ENCODE peak calls at places on chromosome 10, in seven cellular contexts. S is K562, W is HCT116, N is HepG2, O is A549, F is H1, Y is GM12878. J is an unnamed sample.

GRCh38 chr10:46255696-46256355 is 31.0 kb upstream of the ANTXRL start:
- DNase-seq in N (peak), O (peak), F (peak), Y (no peak), S (peak), W (peak), J (peak)

GRCh38 chr10:6074489-6075301 is 12.5 kb upstream of the IL2RA start:
- DNase-seq in N (no peak), S (no peak), O (no peak), F (no peak), Y (no peak), W (no peak), J (no peak)

GRCh38 chr10:99835947-99836346 is 53.5 kb downstream of the ABCC2 start:
- DNase-seq in S (no peak), F (no peak), W (no peak), N (no peak), O (no peak), Y (no peak), J (no peak)

GRCh38 chr10:131269776-131270460 is 41.6 kb downstream of the TCERG1L start:
- DNase-seq in W (no peak), Y (no peak), F (no peak), N (no peak), O (no peak), S (no peak), J (no peak)

GRCh38 chr10:99343262-99343661 is 14.1 kb downstream of the CNNM1 start:
- DNase-seq in N (no peak), O (no peak), S (no peak), Y (no peak), F (no peak), W (no peak), J (no peak)

GRCh38 chr10:28284126-28284525 is 18.7 kb downstream of the MPP7 start:
- DNase-seq in W (no peak), S (no peak), F (no peak), O (no peak), Y (no peak), N (peak), J (no peak)

GRCh38 chr10:93369588-93370164 is 112.5 kb downstream of the MYOF start:
- DNase-seq in O (no peak), N (no peak), F (no peak), S (no peak), Y (no peak), W (no peak), J (no peak)

GRCh38 chr10:132591166-132591971 is 53.8 kb downstream of the INPP5A start:
- DNase-seq in F (peak), Y (no peak), S (no peak), W (no peak), N (peak), O (peak), J (peak)

GRCh38 chr10:29681700-29682444 is 47.1 kb upstream of the SVIL start:
- DNase-seq in N (no peak), O (no peak), Y (no peak), S (no peak), W (no peak), F (no peak), J (no peak)

GRCh38 chr10:75658915-75659314 is 227.5 kb downstream of the LRMDA start:
- DNase-seq in N (no peak), S (no peak), F (no peak), O (no peak), Y (no peak), W (no peak), J (no peak)

DNA sequence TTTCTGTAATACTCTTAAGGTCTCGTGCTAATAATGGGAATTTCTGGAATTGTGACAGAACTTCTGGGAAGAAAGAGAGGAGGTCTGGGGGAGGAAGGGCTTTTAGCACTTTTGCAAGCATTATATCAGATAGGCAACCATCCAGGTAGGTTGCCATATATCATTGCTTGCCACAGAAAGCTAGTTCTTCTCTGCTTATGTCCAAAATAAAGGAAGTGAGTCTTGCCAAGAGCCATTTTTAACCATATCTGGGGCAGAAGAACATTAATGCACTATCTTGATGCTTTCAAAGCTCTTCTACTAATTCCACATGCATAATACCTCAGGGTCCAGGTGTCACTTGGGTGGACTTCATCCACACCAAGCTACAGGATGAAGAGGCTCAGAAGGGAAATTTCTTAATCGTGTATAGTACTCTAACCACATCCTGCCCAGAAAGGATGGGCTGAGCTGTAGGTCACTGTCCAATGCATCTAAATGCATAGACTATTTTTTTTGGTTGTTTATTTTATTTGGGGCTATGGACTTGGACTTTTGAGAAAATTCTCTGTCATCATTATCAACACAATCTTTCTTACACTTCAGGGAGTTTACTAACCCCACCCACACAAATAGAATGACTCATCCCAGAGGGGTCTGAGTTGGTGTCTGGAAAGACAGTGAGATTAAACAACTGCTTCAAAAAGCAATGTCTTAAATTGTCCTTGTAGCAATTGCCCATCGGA is 68.9 kb upstream of the ADO start:
- DNase-seq in F (no peak), W (no peak), N (no peak), S (peak), O (peak), Y (peak), J (no peak)
- H3K4me2 ChIP-seq in F (no peak), W (peak), N (no peak), S (peak), O (no peak), Y (peak), J (no peak)

GRCh38 chr10:102675887-102676616 is 31.8 kb downstream of the TRIM8 start:
- DNase-seq in F (no peak), N (peak), S (no peak), O (no peak), Y (no peak), W (no peak), J (no peak)
- TF ChIP-seq MAX in F (no peak), N (no peak), S (no peak), O (no peak), Y (no peak), W (no peak), J (no peak)

GRCh38 chr10:49612513-49613159 is 1.2 kb upstream of the CHAT start:
- DNase-seq in S (peak), O (no peak), N (peak), W (no peak), Y (no peak), F (no peak), J (no peak)

GRCh38 chr10:49611166-49611814 is 1.2 kb downstream of the SLC18A3 start:
- DNase-seq in N (no peak), F (no peak), S (no peak), O (no peak), W (no peak), Y (no peak), J (no peak)

GRCh38 chr10:49610735-49611165 is 640 bp downstream of the SLC18A3 start:
- DNase-seq in W (no peak), O (no peak), Y (no peak), F (no peak), S (no peak), N (no peak), J (no peak)

GRCh38 chr10:49613160-49613881 is 516 bp upstream of the CHAT start:
- DNase-seq in N (no peak), S (no peak), Y (no peak), F (no peak), W (no peak), O (no peak), J (no peak)

DNA sequence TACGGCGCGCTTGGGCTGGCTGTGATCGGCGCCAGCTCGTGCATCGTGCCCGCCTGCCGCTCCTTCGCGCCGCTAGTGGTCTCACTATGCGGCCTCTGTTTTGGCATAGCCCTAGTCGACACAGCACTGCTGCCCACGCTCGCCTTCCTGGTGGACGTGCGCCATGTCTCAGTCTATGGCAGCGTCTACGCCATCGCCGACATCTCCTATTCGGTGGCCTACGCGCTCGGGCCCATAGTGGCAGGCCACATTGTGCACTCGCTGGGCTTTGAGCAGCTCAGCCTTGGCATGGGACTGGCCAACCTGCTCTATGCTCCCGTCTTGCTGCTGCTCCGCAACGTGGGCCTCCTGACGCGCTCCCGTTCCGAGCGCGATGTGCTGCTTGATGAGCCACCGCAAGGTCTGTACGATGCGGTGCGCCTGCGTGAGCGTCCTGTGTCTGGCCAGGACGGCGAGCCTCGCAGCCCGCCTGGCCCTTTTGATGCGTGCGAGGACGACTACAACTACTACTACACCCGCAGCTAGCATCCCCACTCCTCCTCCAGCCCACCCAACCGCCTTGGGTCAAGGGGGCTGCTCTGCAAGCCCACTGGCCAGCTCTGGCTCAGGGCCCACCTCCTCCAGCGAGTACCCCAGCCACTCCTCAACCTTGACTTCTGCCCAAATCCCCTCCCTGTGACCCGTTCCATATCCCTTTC is 1.9 kb downstream of the SLC18A3 start:
- DNase-seq in O (no peak), Y (no peak), S (no peak), N (no peak), F (no peak), W (no peak), J (no peak)
- H3K4me2 ChIP-seq in O (no peak), Y (no peak), S (no peak), N (no peak), F (peak), W (no peak), J (no peak)

GRCh38 chr10:8463853-8464252 is 409.4 kb downstream of the GATA3 start:
- DNase-seq in N (no peak), S (no peak), Y (no peak), F (no peak), O (no peak), W (no peak), J (no peak)

GRCh38 chr10:8456386-8456785 is 401.9 kb downstream of the GATA3 start:
- DNase-seq in N (no peak), S (no peak), W (no peak), Y (no peak), F (no peak), O (no peak), J (no peak)

GRCh38 chr10:8462565-8462964 is 408.1 kb downstream of the GATA3 start:
- DNase-seq in W (no peak), Y (no peak), N (no peak), O (no peak), S (no peak), F (no peak), J (no peak)

GRCh38 chr10:8460626-8461025 is 406.1 kb downstream of the GATA3 start:
- DNase-seq in F (no peak), N (no peak), W (no peak), S (no peak), O (no peak), Y (no peak), J (no peak)
- TF ChIP-seq MAX in F (no peak), N (no peak), W (no peak), S (no peak), O (no peak), Y (no peak), J (no peak)